ENCODE peak calls at places on chromosomes 2 and 18, in ten cellular contexts. X is neural crest cell, L is mesothelial cell of epicardium, H is right lobe of liver, N is kidney, W is left ventricle myocardium inferior, C is cardiac fibroblast, J is HFF-Myc, P is endothelial cell, B is GM10248. F is an unnamed sample.
A peak's percentile ranks its signal among the peaks of the same experiment; 100 is the strongest.

GRCh38 chr18:63138469-63139340 is 180.9 kb downstream of the BCL2 start:
- DNase-seq in L (no peak), X (no peak), H (no peak), N (no peak), C (peak; percentile 15), J (no peak), B (peak; percentile 51), W (no peak), P (peak; percentile 54), F (no peak)

GRCh38 chr2:161273038-161273760 is 35.0 kb upstream of the PSMD14 start:
- DNase-seq in N (no peak), W (no peak), J (peak; percentile 46), X (peak; percentile 31), C (peak; percentile 79), P (peak; percentile 39), L (no peak), H (no peak), B (peak; percentile 37), F (no peak)

GRCh38 chr18:45340884-45341283 is 274.4 kb upstream of the SLC14A2 start:
- DNase-seq in H (no peak), N (no peak), J (no peak), B (no peak), W (no peak), C (no peak), L (no peak), P (no peak), X (no peak), F (no peak)

GRCh38 chr2:158251356-158251755 is 149.7 kb downstream of the UPP2 start:
- DNase-seq in H (no peak), C (no peak), N (no peak), L (no peak), X (no peak), P (no peak), B (no peak), J (no peak), W (no peak), F (no peak)

GRCh38 chr2:8267103-8267502 is 414.8 kb upstream of the ID2 start:
- DNase-seq in L (no peak), B (no peak), C (no peak), N (no peak), P (no peak), X (no peak), J (no peak), H (no peak), W (no peak), F (no peak)

GRCh38 chr2:179264238-179265081 is at the start of gene SESTD1:
- DNase-seq in J (no peak), X (peak; percentile 70), B (peak; percentile 72), P (peak; percentile 77), L (peak; percentile 78), C (peak; percentile 64), W (peak; percentile 77), H (peak; percentile 81), N (peak; percentile 88), F (peak; percentile 80)

GRCh38 chr18:43876286-43877082 is 599.2 kb upstream of the SYT4 start:
- DNase-seq in X (no peak), W (no peak), H (no peak), J (no peak), N (no peak), L (no peak), P (no peak), B (no peak), C (no peak), F (no peak)

GRCh38 chr18:34921271-34921670 is 119.9 kb upstream of the MAPRE2 start:
- DNase-seq in H (no peak), W (no peak), P (no peak), X (no peak), L (no peak), J (no peak), C (no peak), B (no peak), N (no peak), F (no peak)

GRCh38 chr18:23406271-23406787 is 46.8 kb upstream of the RIOK3 start:
- DNase-seq in H (no peak), N (no peak), X (no peak), L (no peak), P (no peak), J (no peak), C (peak; percentile 59), B (no peak), W (no peak), F (no peak)

GRCh38 chr2:197079414-197079813 is 152.9 kb upstream of the PGAP1 start:
- DNase-seq in P (no peak), H (no peak), B (no peak), X (no peak), L (no peak), W (no peak), C (no peak), J (no peak), N (no peak), F (no peak)

DNA sequence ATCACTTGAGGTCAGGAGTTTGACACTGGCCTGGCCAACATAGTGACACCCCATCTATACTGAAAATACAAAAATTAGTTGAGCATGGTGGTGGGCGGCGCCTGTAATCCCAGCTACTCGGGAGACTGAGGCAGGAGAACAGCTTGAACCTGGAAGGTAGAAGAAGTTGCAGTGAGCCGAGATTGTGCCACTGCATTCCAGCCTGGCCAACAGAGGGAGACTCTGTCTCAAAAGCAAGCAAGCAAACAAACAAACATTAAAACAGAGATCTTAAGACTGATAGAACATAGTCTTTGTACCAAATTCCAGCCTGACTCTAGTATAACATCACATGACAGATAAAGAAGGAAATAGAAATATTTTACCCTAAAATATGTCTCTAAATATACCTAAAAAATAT is 168.1 kb downstream of the PTPRM start:
- DNase-seq in X (no peak), N (no peak), L (no peak), P (no peak), W (no peak), C (no peak), B (no peak), H (no peak), J (no peak), F (no peak)
- TF ChIP-seq CTCF in X (peak; percentile 41), N (peak; percentile 37), L (no peak), P (no peak), W (peak; percentile 59), C (peak; percentile 38), B (no peak), H (peak; percentile 22), J (peak; percentile 55), F (peak; percentile 28)

DNA sequence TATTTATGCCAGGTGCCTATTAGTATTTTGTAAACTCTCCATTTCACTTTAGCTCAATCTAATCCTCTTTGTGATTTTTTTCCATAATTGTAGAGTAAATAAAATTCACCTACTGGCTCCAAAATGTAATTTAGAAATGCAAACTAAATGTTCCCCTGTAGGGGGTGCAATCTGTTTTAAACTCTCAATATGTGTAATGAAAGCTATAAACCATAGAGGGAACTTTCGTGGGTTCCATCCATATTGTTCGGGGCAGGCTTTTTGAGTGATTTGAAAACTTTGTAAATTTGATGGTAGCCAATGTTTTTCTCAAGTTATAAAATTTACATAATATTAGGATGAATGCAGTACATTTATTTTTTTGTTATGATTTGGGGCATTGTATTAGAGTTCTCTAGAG is 49.4 kb downstream of the TSPYL6 start:
- DNase-seq in C (peak; percentile 68), P (peak; percentile 9), L (no peak), X (no peak), W (no peak), H (no peak), N (no peak), J (no peak), B (peak; percentile 27), F (no peak)
- TF ChIP-seq CTCF in C (peak; percentile 60), P (peak; percentile 66), L (no peak), X (peak; percentile 65), W (peak; percentile 77), H (peak; percentile 61), N (peak; percentile 46), J (peak; percentile 32), B (peak; percentile 36), F (peak; percentile 54)

DNA sequence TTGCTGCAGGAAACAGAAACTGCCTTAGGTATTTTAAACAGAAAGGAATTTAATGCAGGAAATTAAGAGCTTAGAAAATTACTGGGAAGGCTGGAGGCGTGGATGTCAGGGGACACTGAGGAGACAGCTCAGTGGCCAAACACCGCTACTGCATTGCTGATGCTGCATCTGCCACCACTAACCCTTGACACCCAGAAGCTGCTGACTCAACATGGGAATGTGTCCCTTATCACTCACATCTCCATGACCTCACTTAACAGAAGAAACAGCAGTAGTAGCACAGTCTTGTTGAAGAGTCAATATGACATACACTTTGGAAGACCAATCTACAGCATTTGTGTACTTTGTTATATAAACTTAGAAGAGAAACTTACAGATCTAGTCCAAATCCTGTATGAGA is 906.1 kb downstream of the SLC4A3 start:
- DNase-seq in P (peak; percentile 9), H (no peak), N (no peak), X (no peak), C (peak; percentile 15), J (peak; percentile 43), W (no peak), B (no peak), L (no peak), F (no peak)
- TF ChIP-seq CTCF in P (peak; percentile 52), H (peak; percentile 21), N (no peak), X (peak; percentile 61), C (peak; percentile 33), J (peak; percentile 43), W (peak; percentile 11), B (no peak), L (no peak), F (no peak)

GRCh38 chr18:9477509-9477908 is 2.2 kb downstream of the RALBP1 start:
- DNase-seq in H (no peak), B (no peak), L (no peak), C (no peak), P (no peak), X (no peak), J (no peak), N (no peak), W (no peak), F (no peak)

GRCh38 chr18:9475643-9476580 is 599 bp downstream of the RALBP1 start:
- DNase-seq in J (no peak), P (no peak), X (no peak), H (no peak), C (peak; percentile 60), W (no peak), B (peak; percentile 81), N (no peak), L (peak; percentile 60), F (no peak)

GRCh38 chr18:9474103-9474982 is 970 bp upstream of the RALBP1 start:
- DNase-seq in W (no peak), J (no peak), N (peak; percentile 95), B (no peak), P (no peak), X (no peak), C (peak; percentile 89), H (no peak), L (no peak), F (peak; percentile 89)

GRCh38 chr18:9478545-9478944 is 3.2 kb downstream of the RALBP1 start:
- DNase-seq in B (no peak), L (no peak), X (no peak), P (no peak), H (no peak), J (no peak), C (no peak), N (peak; percentile 68), W (no peak), F (no peak)

DNA sequence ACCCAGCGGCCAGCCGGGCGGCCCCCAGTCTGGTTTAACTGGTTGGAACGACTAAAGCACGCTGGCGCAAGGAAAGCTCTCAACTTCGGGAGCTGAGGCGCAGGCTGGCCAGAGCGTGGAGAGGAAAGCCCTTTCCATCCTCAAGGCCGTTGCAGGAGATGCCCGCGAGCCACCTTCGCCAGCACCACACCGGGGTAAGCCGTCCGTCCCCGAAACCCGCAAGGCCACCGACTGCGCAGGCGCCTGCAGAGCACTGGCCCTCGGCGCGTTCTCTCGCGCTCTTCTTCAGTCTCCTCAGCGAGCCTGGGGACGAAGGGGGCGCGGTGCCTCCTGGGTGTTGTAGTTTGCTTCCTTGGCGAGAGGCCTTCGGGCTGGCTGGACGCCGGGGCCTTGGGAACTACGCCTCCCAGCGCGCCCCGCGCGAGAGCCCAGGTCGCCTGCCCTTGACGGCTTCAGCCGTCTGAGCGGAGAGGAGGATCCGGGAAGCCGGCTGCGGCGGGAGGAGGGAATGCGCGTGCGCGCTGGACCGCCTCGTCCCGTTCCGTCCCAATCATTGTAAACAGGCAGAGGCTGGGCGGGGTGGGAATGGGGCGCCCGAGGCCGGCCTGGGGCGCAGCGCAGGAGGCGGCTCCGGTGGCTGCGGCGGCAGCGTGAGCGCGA is at the start of gene RALBP1:
- DNase-seq in W (peak; percentile 100), B (peak; percentile 97), L (peak; percentile 99), J (peak; percentile 97), X (peak; percentile 97), P (peak; percentile 99), C (peak; percentile 100), N (peak; percentile 100), H (peak; percentile 100), F (peak; percentile 100)
- TF ChIP-seq CTCF in W (no peak), B (peak; percentile 47), L (no peak), J (no peak), X (no peak), P (no peak), C (peak; percentile 2), N (peak; percentile 7), H (no peak), F (peak; percentile 44)